ENCODE peak calls at places on chromosomes 12 and 14, in ten cellular contexts. X, S, E, N, J, A, K, H, G and M are unnamed samples.

GRCh38 chr14:49769171-49769570 is 1.2 kb downstream of the KLHDC2 start:
- DNase-seq in N (peak; percentile 39), X (peak; percentile 60), K (no peak), G (no peak), J (no peak), S (peak; percentile 18), H (no peak), A (no peak), E (no peak), M (no peak)

GRCh38 chr12:110818511-110818910 is 28.3 kb upstream of the CCDC63 start:
- DNase-seq in X (no peak), H (no peak), N (no peak), S (no peak), J (no peak), K (no peak), G (no peak), E (no peak), A (no peak), M (no peak)

GRCh38 chr12:100141998-100142850 is 450 bp downstream of the BLTP3B start:
- DNase-seq in E (no peak), S (peak; percentile 53), J (peak; percentile 76), X (peak; percentile 51), G (no peak), A (no peak), K (peak; percentile 58), N (peak; percentile 3), H (no peak), M (peak; percentile 48)

GRCh38 chr14:34030864-34031263 is 80.0 kb upstream of the EGLN3 start:
- DNase-seq in K (no peak), H (peak; percentile 70), J (no peak), A (no peak), E (no peak), S (peak; percentile 13), X (peak; percentile 28), N (peak; percentile 88), G (no peak), M (no peak)

GRCh38 chr12:91948504-91948903 is 197.1 kb downstream of the BTG1 start:
- DNase-seq in A (no peak), S (no peak), G (no peak), J (no peak), N (no peak), K (no peak), E (no peak), X (no peak), H (no peak), M (no peak)

GRCh38 chr12:6752181-6752930 is 585 bp downstream of the MLF2 start:
- DNase-seq in E (no peak), A (no peak), N (peak; percentile 62), S (no peak), H (peak; percentile 84), J (peak; percentile 51), X (peak; percentile 79), G (no peak), K (peak; percentile 53), M (no peak)

GRCh38 chr12:113098428-113099028 is 37.0 kb downstream of the RASAL1 start:
- DNase-seq in J (peak; percentile 91), K (peak; percentile 83), E (peak; percentile 33), A (peak; percentile 65), X (peak; percentile 88), G (peak; percentile 73), H (peak; percentile 54), N (peak; percentile 90), S (peak; percentile 84), M (peak; percentile 70)

GRCh38 chr12:27524489-27524835 is 456 bp downstream of the PPFIBP1 start:
- DNase-seq in A (no peak), H (no peak), G (no peak), J (no peak), X (no peak), K (no peak), N (no peak), S (no peak), E (no peak), M (no peak)

GRCh38 chr14:101061411-101062064 is 158.0 kb upstream of the RTL1 start:
- DNase-seq in N (no peak), X (no peak), A (no peak), G (no peak), S (no peak), H (no peak), K (peak; percentile 9), J (no peak), E (no peak), M (no peak)

GRCh38 chr12:3483089-3483488 is 7.9 kb upstream of the PRMT8 start:
- DNase-seq in A (no peak), N (no peak), G (no peak), S (no peak), E (no peak), X (no peak), K (no peak), J (no peak), H (no peak), M (no peak)

GRCh38 chr12:52010152-52010622 is 3.4 kb downstream of the TAMALIN start:
- DNase-seq in K (peak; percentile 86), S (peak; percentile 74), G (no peak), E (no peak), J (no peak), X (peak; percentile 91), A (no peak), N (peak; percentile 95), H (peak; percentile 93), M (no peak)

GRCh38 chr12:132766380-132767085 is 4.9 kb upstream of the ANKLE2 start:
- DNase-seq in K (no peak), N (peak; percentile 66), A (no peak), G (no peak), H (no peak), X (peak; percentile 38), J (no peak), E (no peak), S (peak; percentile 7), M (no peak)

GRCh38 chr12:42611571-42612257 is 22.2 kb upstream of the PRICKLE1 start:
- DNase-seq in A (no peak), G (no peak), S (no peak), N (no peak), H (no peak), E (no peak), J (no peak), K (no peak), X (no peak), M (no peak)

GRCh38 chr12:107405436-107405835 is 280.2 kb upstream of the PWP1 start:
- DNase-seq in N (no peak), H (no peak), X (no peak), J (peak; percentile 22), A (no peak), E (no peak), S (peak; percentile 54), K (no peak), G (no peak), M (no peak)

GRCh38 chr14:27409936-27410335 is 812.1 kb upstream of the NOVA1 start:
- DNase-seq in E (no peak), N (no peak), G (no peak), J (no peak), H (no peak), A (no peak), S (no peak), X (no peak), K (no peak), M (no peak)

GRCh38 chr14:34322940-34323418 is 139.1 kb downstream of the SPTSSA start:
- DNase-seq in S (peak; percentile 13), K (peak; percentile 63), A (peak; percentile 31), E (peak; percentile 35), N (peak; percentile 70), J (peak; percentile 74), X (peak; percentile 79), H (peak; percentile 59), G (peak; percentile 64), M (peak; percentile 41)

GRCh38 chr12:82672811-82673495 is 13.8 kb upstream of the TMTC2 start:
- DNase-seq in E (no peak), J (peak; percentile 6), X (no peak), G (no peak), K (no peak), A (no peak), S (no peak), N (peak; percentile 66), H (no peak), M (no peak)

GRCh38 chr14:38208825-38209562 is 1.3 kb downstream of the SSTR1 start:
- DNase-seq in G (no peak), H (peak; percentile 70), X (peak; percentile 83), K (peak; percentile 33), N (peak; percentile 69), S (no peak), E (no peak), A (no peak), J (peak; percentile 44), M (peak; percentile 43)

GRCh38 chr14:95601650-95602049 is 66.8 kb downstream of the GLRX5 start:
- DNase-seq in H (no peak), K (no peak), A (no peak), J (no peak), G (no peak), N (no peak), E (no peak), S (no peak), X (no peak), M (no peak)

GRCh38 chr12:72560370-72560769 is 288.2 kb downstream of the TRHDE start:
- DNase-seq in K (no peak), X (no peak), N (no peak), S (no peak), H (no peak), E (no peak), A (no peak), J (no peak), G (no peak), M (no peak)

GRCh38 chr12:111211910-111212757 is 156.8 kb downstream of the PHETA1 start:
- DNase-seq in S (no peak), X (no peak), A (no peak), E (no peak), K (no peak), G (no peak), H (no peak), J (no peak), N (no peak), M (no peak)

GRCh38 chr14:40394634-40395340 is 962.6 kb upstream of the FBXO33 start:
- DNase-seq in N (peak; percentile 3), J (no peak), A (no peak), S (no peak), X (no peak), H (peak; percentile 8), E (no peak), G (no peak), K (no peak), M (no peak)